ENCODE peak calls at places on chromosomes 5 and 9, in seven cellular contexts. One of them, this sample, is unnamed.

GRCh38 chr5:3389471-3390026 is 206.1 kb upstream of the IRX1 start:
- DNase-seq in activated CD8-positive, alpha-beta memory T cell treated with anti-CD3 and anti-CD28 coated beads for 24 hours: no peak
- DNase-seq in islet precursor cell: peak
- DNase-seq in activated CD4-positive, CD25-positive, alpha-beta regulatory T cell treated with anti-CD3 and anti-CD28 coated beads, Interleukin-2, amount 50 U/mL, for 72 hours: no peak
- DNase-seq in CD4-positive, alpha-beta T cell: no peak
- DNase-seq in fibroblast of mammary gland: no peak
- DNase-seq in NCI-H2171: no peak
- DNase-seq in this sample: no peak

GRCh38 chr5:43279548-43280274 is 33.5 kb downstream of the HMGCS1 start:
- DNase-seq in activated CD8-positive, alpha-beta memory T cell treated with anti-CD3 and anti-CD28 coated beads for 24 hours: no peak
- DNase-seq in islet precursor cell: no peak
- DNase-seq in activated CD4-positive, CD25-positive, alpha-beta regulatory T cell treated with anti-CD3 and anti-CD28 coated beads, Interleukin-2, amount 50 U/mL, for 72 hours: no peak
- DNase-seq in CD4-positive, alpha-beta T cell: no peak
- DNase-seq in fibroblast of mammary gland: no peak
- DNase-seq in NCI-H2171: no peak
- DNase-seq in this sample: no peak

GRCh38 chr5:138033916-138034315 is 1.0 kb upstream of the FAM13B start:
- DNase-seq in activated CD8-positive, alpha-beta memory T cell treated with anti-CD3 and anti-CD28 coated beads for 24 hours: no peak
- DNase-seq in islet precursor cell: no peak
- DNase-seq in activated CD4-positive, CD25-positive, alpha-beta regulatory T cell treated with anti-CD3 and anti-CD28 coated beads, Interleukin-2, amount 50 U/mL, for 72 hours: no peak
- DNase-seq in CD4-positive, alpha-beta T cell: no peak
- DNase-seq in fibroblast of mammary gland: peak
- DNase-seq in NCI-H2171: no peak
- DNase-seq in this sample: no peak

GRCh38 chr5:54455413-54456157 is at the start of gene HSPB3:
- DNase-seq in activated CD8-positive, alpha-beta memory T cell treated with anti-CD3 and anti-CD28 coated beads for 24 hours: no peak
- DNase-seq in islet precursor cell: peak
- DNase-seq in activated CD4-positive, CD25-positive, alpha-beta regulatory T cell treated with anti-CD3 and anti-CD28 coated beads, Interleukin-2, amount 50 U/mL, for 72 hours: no peak
- DNase-seq in CD4-positive, alpha-beta T cell: no peak
- DNase-seq in fibroblast of mammary gland: peak
- DNase-seq in NCI-H2171: no peak
- DNase-seq in this sample: no peak

GRCh38 chr5:72812483-72812882 is 4.0 kb upstream of the TNPO1 start:
- DNase-seq in activated CD8-positive, alpha-beta memory T cell treated with anti-CD3 and anti-CD28 coated beads for 24 hours: no peak
- DNase-seq in islet precursor cell: no peak
- DNase-seq in activated CD4-positive, CD25-positive, alpha-beta regulatory T cell treated with anti-CD3 and anti-CD28 coated beads, Interleukin-2, amount 50 U/mL, for 72 hours: no peak
- DNase-seq in CD4-positive, alpha-beta T cell: no peak
- DNase-seq in fibroblast of mammary gland: no peak
- DNase-seq in NCI-H2171: no peak
- DNase-seq in this sample: no peak

GRCh38 chr5:102385365-102385764 is 89.3 kb upstream of the SLCO4C1 start:
- DNase-seq in activated CD8-positive, alpha-beta memory T cell treated with anti-CD3 and anti-CD28 coated beads for 24 hours: no peak
- DNase-seq in islet precursor cell: no peak
- DNase-seq in activated CD4-positive, CD25-positive, alpha-beta regulatory T cell treated with anti-CD3 and anti-CD28 coated beads, Interleukin-2, amount 50 U/mL, for 72 hours: no peak
- DNase-seq in CD4-positive, alpha-beta T cell: no peak
- DNase-seq in fibroblast of mammary gland: no peak
- DNase-seq in NCI-H2171: no peak
- DNase-seq in this sample: no peak

GRCh38 chr9:130701059-130702022 is 7.8 kb downstream of the EXOSC2 start:
- DNase-seq in activated CD8-positive, alpha-beta memory T cell treated with anti-CD3 and anti-CD28 coated beads for 24 hours: peak
- DNase-seq in islet precursor cell: peak
- DNase-seq in activated CD4-positive, CD25-positive, alpha-beta regulatory T cell treated with anti-CD3 and anti-CD28 coated beads, Interleukin-2, amount 50 U/mL, for 72 hours: peak
- DNase-seq in CD4-positive, alpha-beta T cell: peak
- DNase-seq in fibroblast of mammary gland: peak
- DNase-seq in NCI-H2171: peak
- DNase-seq in this sample: peak

GRCh38 chr5:164054461-164054860 is 549.0 kb downstream of the MAT2B start:
- DNase-seq in activated CD8-positive, alpha-beta memory T cell treated with anti-CD3 and anti-CD28 coated beads for 24 hours: no peak
- DNase-seq in islet precursor cell: no peak
- DNase-seq in activated CD4-positive, CD25-positive, alpha-beta regulatory T cell treated with anti-CD3 and anti-CD28 coated beads, Interleukin-2, amount 50 U/mL, for 72 hours: no peak
- DNase-seq in CD4-positive, alpha-beta T cell: no peak
- DNase-seq in fibroblast of mammary gland: no peak
- DNase-seq in NCI-H2171: no peak
- DNase-seq in this sample: no peak

GRCh38 chr5:155915626-155916025 is 411.3 kb upstream of the SGCD start:
- DNase-seq in activated CD8-positive, alpha-beta memory T cell treated with anti-CD3 and anti-CD28 coated beads for 24 hours: no peak
- DNase-seq in islet precursor cell: no peak
- DNase-seq in activated CD4-positive, CD25-positive, alpha-beta regulatory T cell treated with anti-CD3 and anti-CD28 coated beads, Interleukin-2, amount 50 U/mL, for 72 hours: no peak
- DNase-seq in CD4-positive, alpha-beta T cell: no peak
- DNase-seq in fibroblast of mammary gland: no peak
- DNase-seq in NCI-H2171: no peak
- DNase-seq in this sample: no peak

GRCh38 chr5:167982-168660 is 23.2 kb upstream of the LRRC14B start:
- DNase-seq in activated CD8-positive, alpha-beta memory T cell treated with anti-CD3 and anti-CD28 coated beads for 24 hours: no peak
- DNase-seq in islet precursor cell: no peak
- DNase-seq in activated CD4-positive, CD25-positive, alpha-beta regulatory T cell treated with anti-CD3 and anti-CD28 coated beads, Interleukin-2, amount 50 U/mL, for 72 hours: peak
- DNase-seq in CD4-positive, alpha-beta T cell: no peak
- DNase-seq in fibroblast of mammary gland: peak
- DNase-seq in NCI-H2171: no peak
- DNase-seq in this sample: no peak

GRCh38 chr5:181258576-181258975 is 2.4 kb downstream of the TRIM52 start:
- DNase-seq in activated CD8-positive, alpha-beta memory T cell treated with anti-CD3 and anti-CD28 coated beads for 24 hours: no peak
- DNase-seq in islet precursor cell: no peak
- DNase-seq in activated CD4-positive, CD25-positive, alpha-beta regulatory T cell treated with anti-CD3 and anti-CD28 coated beads, Interleukin-2, amount 50 U/mL, for 72 hours: no peak
- DNase-seq in CD4-positive, alpha-beta T cell: no peak
- DNase-seq in fibroblast of mammary gland: no peak
- DNase-seq in NCI-H2171: no peak
- DNase-seq in this sample: no peak

GRCh38 chr5:55853818-55854217 is 2.7 kb downstream of the IL31RA start:
- DNase-seq in activated CD8-positive, alpha-beta memory T cell treated with anti-CD3 and anti-CD28 coated beads for 24 hours: no peak
- DNase-seq in islet precursor cell: no peak
- DNase-seq in activated CD4-positive, CD25-positive, alpha-beta regulatory T cell treated with anti-CD3 and anti-CD28 coated beads, Interleukin-2, amount 50 U/mL, for 72 hours: no peak
- DNase-seq in CD4-positive, alpha-beta T cell: no peak
- DNase-seq in fibroblast of mammary gland: peak
- DNase-seq in NCI-H2171: no peak
- DNase-seq in this sample: no peak

GRCh38 chr9:104287255-104287872 is 193.3 kb downstream of the SMC2 start:
- DNase-seq in activated CD8-positive, alpha-beta memory T cell treated with anti-CD3 and anti-CD28 coated beads for 24 hours: no peak
- DNase-seq in islet precursor cell: no peak
- DNase-seq in activated CD4-positive, CD25-positive, alpha-beta regulatory T cell treated with anti-CD3 and anti-CD28 coated beads, Interleukin-2, amount 50 U/mL, for 72 hours: no peak
- DNase-seq in CD4-positive, alpha-beta T cell: no peak
- DNase-seq in fibroblast of mammary gland: peak
- DNase-seq in NCI-H2171: no peak
- DNase-seq in this sample: no peak

GRCh38 chr9:33884856-33885701 is 68.1 kb downstream of the UBE2R2 start:
- DNase-seq in activated CD8-positive, alpha-beta memory T cell treated with anti-CD3 and anti-CD28 coated beads for 24 hours: no peak
- DNase-seq in islet precursor cell: no peak
- DNase-seq in activated CD4-positive, CD25-positive, alpha-beta regulatory T cell treated with anti-CD3 and anti-CD28 coated beads, Interleukin-2, amount 50 U/mL, for 72 hours: no peak
- DNase-seq in CD4-positive, alpha-beta T cell: no peak
- DNase-seq in fibroblast of mammary gland: peak
- DNase-seq in NCI-H2171: no peak
- DNase-seq in this sample: peak

GRCh38 chr5:169702726-169703481 is 65.8 kb downstream of the DOCK2 start:
- DNase-seq in activated CD8-positive, alpha-beta memory T cell treated with anti-CD3 and anti-CD28 coated beads for 24 hours: no peak
- DNase-seq in islet precursor cell: no peak
- DNase-seq in activated CD4-positive, CD25-positive, alpha-beta regulatory T cell treated with anti-CD3 and anti-CD28 coated beads, Interleukin-2, amount 50 U/mL, for 72 hours: no peak
- DNase-seq in CD4-positive, alpha-beta T cell: no peak
- DNase-seq in fibroblast of mammary gland: peak
- DNase-seq in NCI-H2171: no peak
- DNase-seq in this sample: no peak

GRCh38 chr9:134638503-134639090 is 3.0 kb upstream of the COL5A1 start:
- DNase-seq in activated CD8-positive, alpha-beta memory T cell treated with anti-CD3 and anti-CD28 coated beads for 24 hours: no peak
- DNase-seq in islet precursor cell: no peak
- DNase-seq in activated CD4-positive, CD25-positive, alpha-beta regulatory T cell treated with anti-CD3 and anti-CD28 coated beads, Interleukin-2, amount 50 U/mL, for 72 hours: no peak
- DNase-seq in CD4-positive, alpha-beta T cell: no peak
- DNase-seq in fibroblast of mammary gland: no peak
- DNase-seq in NCI-H2171: no peak
- DNase-seq in this sample: no peak

GRCh38 chr5:39283231-39283818 is 64.0 kb upstream of the FYB1 start:
- DNase-seq in activated CD8-positive, alpha-beta memory T cell treated with anti-CD3 and anti-CD28 coated beads for 24 hours: peak
- DNase-seq in islet precursor cell: peak
- DNase-seq in activated CD4-positive, CD25-positive, alpha-beta regulatory T cell treated with anti-CD3 and anti-CD28 coated beads, Interleukin-2, amount 50 U/mL, for 72 hours: no peak
- DNase-seq in CD4-positive, alpha-beta T cell: peak
- DNase-seq in fibroblast of mammary gland: peak
- DNase-seq in NCI-H2171: no peak
- DNase-seq in this sample: peak

GRCh38 chr9:86449246-86449645 is 95.0 kb upstream of the TUT7 start:
- DNase-seq in activated CD8-positive, alpha-beta memory T cell treated with anti-CD3 and anti-CD28 coated beads for 24 hours: no peak
- DNase-seq in islet precursor cell: no peak
- DNase-seq in activated CD4-positive, CD25-positive, alpha-beta regulatory T cell treated with anti-CD3 and anti-CD28 coated beads, Interleukin-2, amount 50 U/mL, for 72 hours: no peak
- DNase-seq in CD4-positive, alpha-beta T cell: no peak
- DNase-seq in fibroblast of mammary gland: no peak
- DNase-seq in NCI-H2171: no peak
- DNase-seq in this sample: no peak

GRCh38 chr9:88312517-88313103 is 75.6 kb upstream of the SPIN1 start:
- DNase-seq in activated CD8-positive, alpha-beta memory T cell treated with anti-CD3 and anti-CD28 coated beads for 24 hours: no peak
- DNase-seq in islet precursor cell: no peak
- DNase-seq in activated CD4-positive, CD25-positive, alpha-beta regulatory T cell treated with anti-CD3 and anti-CD28 coated beads, Interleukin-2, amount 50 U/mL, for 72 hours: no peak
- DNase-seq in CD4-positive, alpha-beta T cell: no peak
- DNase-seq in fibroblast of mammary gland: no peak
- DNase-seq in NCI-H2171: no peak
- DNase-seq in this sample: no peak

GRCh38 chr5:120446068-120446492 is 18.0 kb upstream of the PRR16 start:
- DNase-seq in activated CD8-positive, alpha-beta memory T cell treated with anti-CD3 and anti-CD28 coated beads for 24 hours: no peak
- DNase-seq in islet precursor cell: no peak
- DNase-seq in activated CD4-positive, CD25-positive, alpha-beta regulatory T cell treated with anti-CD3 and anti-CD28 coated beads, Interleukin-2, amount 50 U/mL, for 72 hours: no peak
- DNase-seq in CD4-positive, alpha-beta T cell: no peak
- DNase-seq in fibroblast of mammary gland: peak
- DNase-seq in NCI-H2171: no peak
- DNase-seq in this sample: no peak

GRCh38 chr9:83047839-83048775 is 14.8 kb downstream of the RASEF start:
- DNase-seq in activated CD8-positive, alpha-beta memory T cell treated with anti-CD3 and anti-CD28 coated beads for 24 hours: no peak
- DNase-seq in islet precursor cell: no peak
- DNase-seq in activated CD4-positive, CD25-positive, alpha-beta regulatory T cell treated with anti-CD3 and anti-CD28 coated beads, Interleukin-2, amount 50 U/mL, for 72 hours: no peak
- DNase-seq in CD4-positive, alpha-beta T cell: no peak
- DNase-seq in fibroblast of mammary gland: peak
- DNase-seq in NCI-H2171: no peak
- DNase-seq in this sample: no peak